ENCODE peak calls at places on chromosomes 13 and 19, in eight cellular contexts. One of them, this sample, is unnamed.

GRCh38 chr19:48630289-48631036 is 6.7 kb downstream of the DBP start:
- DNase-seq in fibroblast of pulmonary artery: peak
- DNase-seq in progenitor cell of endocrine pancreas: no peak
- DNase-seq in CD4-positive, alpha-beta T cell: no peak
- DNase-seq in spleen: peak
- DNase-seq in uterus: peak
- DNase-seq in astrocyte: no peak
- DNase-seq in A549: no peak
- DNase-seq in this sample: no peak

GRCh38 chr19:57302020-57302465 is 18.2 kb upstream of the ZNF543 start:
- DNase-seq in progenitor cell of endocrine pancreas: no peak
- DNase-seq in uterus: no peak
- DNase-seq in A549: no peak
- DNase-seq in CD4-positive, alpha-beta T cell: no peak
- DNase-seq in spleen: no peak
- DNase-seq in fibroblast of pulmonary artery: peak
- DNase-seq in astrocyte: peak
- DNase-seq in this sample: no peak

GRCh38 chr19:38250821-38251563 is 5.2 kb downstream of the PPP1R14A start:
- DNase-seq in A549: no peak
- DNase-seq in spleen: peak
- DNase-seq in uterus: peak
- DNase-seq in astrocyte: no peak
- DNase-seq in progenitor cell of endocrine pancreas: peak
- DNase-seq in fibroblast of pulmonary artery: peak
- DNase-seq in CD4-positive, alpha-beta T cell: no peak
- DNase-seq in this sample: no peak

GRCh38 chr19:45876411-45877197 is 9.3 kb downstream of the IRF2BP1 start:
- DNase-seq in uterus: no peak
- DNase-seq in spleen: no peak
- DNase-seq in progenitor cell of endocrine pancreas: peak
- DNase-seq in fibroblast of pulmonary artery: peak
- DNase-seq in A549: no peak
- DNase-seq in CD4-positive, alpha-beta T cell: no peak
- DNase-seq in astrocyte: peak
- DNase-seq in this sample: no peak

GRCh38 chr19:8363803-8364771 is at the start of gene ANGPTL4:
- DNase-seq in astrocyte: peak
- DNase-seq in A549: peak
- DNase-seq in CD4-positive, alpha-beta T cell: peak
- DNase-seq in uterus: peak
- DNase-seq in fibroblast of pulmonary artery: peak
- DNase-seq in spleen: peak
- DNase-seq in progenitor cell of endocrine pancreas: peak
- DNase-seq in this sample: peak

GRCh38 chr19:56671613-56671994 is at the start of gene ZNF835:
- DNase-seq in A549: no peak
- DNase-seq in progenitor cell of endocrine pancreas: no peak
- DNase-seq in astrocyte: no peak
- DNase-seq in spleen: peak
- DNase-seq in fibroblast of pulmonary artery: peak
- DNase-seq in CD4-positive, alpha-beta T cell: peak
- DNase-seq in uterus: peak
- DNase-seq in this sample: no peak

GRCh38 chr19:45522010-45522941 is 15.0 kb downstream of the VASP start:
- DNase-seq in progenitor cell of endocrine pancreas: no peak
- DNase-seq in spleen: no peak
- DNase-seq in CD4-positive, alpha-beta T cell: no peak
- DNase-seq in fibroblast of pulmonary artery: no peak
- DNase-seq in astrocyte: no peak
- DNase-seq in uterus: no peak
- DNase-seq in A549: no peak
- DNase-seq in this sample: no peak

GRCh38 chr13:113671066-113672001 is 4.3 kb downstream of the GRK1 start:
- DNase-seq in uterus: peak
- DNase-seq in spleen: peak
- DNase-seq in progenitor cell of endocrine pancreas: no peak
- DNase-seq in fibroblast of pulmonary artery: no peak
- DNase-seq in A549: no peak
- DNase-seq in CD4-positive, alpha-beta T cell: no peak
- DNase-seq in astrocyte: no peak
- DNase-seq in this sample: no peak

GRCh38 chr19:48554385-48555091 is 2.6 kb downstream of the SULT2B1 start:
- DNase-seq in fibroblast of pulmonary artery: no peak
- DNase-seq in astrocyte: no peak
- DNase-seq in CD4-positive, alpha-beta T cell: no peak
- DNase-seq in spleen: no peak
- DNase-seq in uterus: no peak
- DNase-seq in A549: peak
- DNase-seq in progenitor cell of endocrine pancreas: peak
- DNase-seq in this sample: no peak

GRCh38 chr19:7968796-7969559 is 25.5 kb upstream of the TIMM44 start:
- DNase-seq in fibroblast of pulmonary artery: no peak
- DNase-seq in spleen: no peak
- DNase-seq in A549: no peak
- DNase-seq in uterus: no peak
- DNase-seq in CD4-positive, alpha-beta T cell: no peak
- DNase-seq in astrocyte: no peak
- DNase-seq in progenitor cell of endocrine pancreas: no peak
- DNase-seq in this sample: no peak

GRCh38 chr13:102212729-102213128 is 189.1 kb downstream of the FGF14 start:
- DNase-seq in spleen: no peak
- DNase-seq in CD4-positive, alpha-beta T cell: no peak
- DNase-seq in uterus: no peak
- DNase-seq in astrocyte: no peak
- DNase-seq in A549: no peak
- DNase-seq in fibroblast of pulmonary artery: no peak
- DNase-seq in progenitor cell of endocrine pancreas: no peak
- DNase-seq in this sample: no peak

GRCh38 chr13:33751151-33751550 is 66.8 kb upstream of the RFC3 start:
- DNase-seq in progenitor cell of endocrine pancreas: no peak
- DNase-seq in uterus: no peak
- DNase-seq in astrocyte: peak
- DNase-seq in A549: no peak
- DNase-seq in spleen: no peak
- DNase-seq in fibroblast of pulmonary artery: peak
- DNase-seq in CD4-positive, alpha-beta T cell: no peak
- DNase-seq in this sample: no peak

GRCh38 chr13:90302113-90302512 is 1045.4 kb upstream of the MIR17HG start:
- DNase-seq in progenitor cell of endocrine pancreas: no peak
- DNase-seq in spleen: no peak
- DNase-seq in A549: no peak
- DNase-seq in CD4-positive, alpha-beta T cell: no peak
- DNase-seq in fibroblast of pulmonary artery: peak
- DNase-seq in uterus: no peak
- DNase-seq in astrocyte: peak
- DNase-seq in this sample: no peak

GRCh38 chr13:70390064-70390463 is 281.8 kb upstream of the KLHL1 start:
- DNase-seq in progenitor cell of endocrine pancreas: no peak
- DNase-seq in A549: no peak
- DNase-seq in CD4-positive, alpha-beta T cell: no peak
- DNase-seq in uterus: no peak
- DNase-seq in spleen: no peak
- DNase-seq in fibroblast of pulmonary artery: no peak
- DNase-seq in astrocyte: no peak
- DNase-seq in this sample: no peak

GRCh38 chr13:59750860-59751259 is 412.9 kb downstream of the DIAPH3 start:
- DNase-seq in uterus: no peak
- DNase-seq in astrocyte: peak
- DNase-seq in A549: no peak
- DNase-seq in progenitor cell of endocrine pancreas: peak
- DNase-seq in CD4-positive, alpha-beta T cell: no peak
- DNase-seq in spleen: no peak
- DNase-seq in fibroblast of pulmonary artery: peak
- DNase-seq in this sample: peak

GRCh38 chr13:80386001-80386400 is 45.1 kb upstream of the SPRY2 start:
- DNase-seq in astrocyte: no peak
- DNase-seq in CD4-positive, alpha-beta T cell: no peak
- DNase-seq in fibroblast of pulmonary artery: no peak
- DNase-seq in A549: no peak
- DNase-seq in uterus: no peak
- DNase-seq in progenitor cell of endocrine pancreas: no peak
- DNase-seq in spleen: no peak
- DNase-seq in this sample: no peak

GRCh38 chr13:112545866-112546265 is 42.1 kb downstream of the TUBGCP3 start:
- DNase-seq in progenitor cell of endocrine pancreas: no peak
- DNase-seq in fibroblast of pulmonary artery: peak
- DNase-seq in spleen: no peak
- DNase-seq in uterus: no peak
- DNase-seq in CD4-positive, alpha-beta T cell: no peak
- DNase-seq in A549: no peak
- DNase-seq in astrocyte: peak
- DNase-seq in this sample: no peak

GRCh38 chr19:20968092-20968491 is 45.0 kb downstream of the ZNF85 start:
- DNase-seq in CD4-positive, alpha-beta T cell: no peak
- DNase-seq in spleen: no peak
- DNase-seq in fibroblast of pulmonary artery: no peak
- DNase-seq in progenitor cell of endocrine pancreas: no peak
- DNase-seq in astrocyte: no peak
- DNase-seq in uterus: no peak
- DNase-seq in A549: no peak
- DNase-seq in this sample: no peak

GRCh38 chr13:43551897-43552456 is 234.8 kb downstream of the ENOX1 start:
- DNase-seq in progenitor cell of endocrine pancreas: no peak
- DNase-seq in astrocyte: no peak
- DNase-seq in A549: no peak
- DNase-seq in CD4-positive, alpha-beta T cell: no peak
- DNase-seq in spleen: no peak
- DNase-seq in fibroblast of pulmonary artery: no peak
- DNase-seq in uterus: no peak
- DNase-seq in this sample: no peak

GRCh38 chr13:20057963-20058362 is 99.4 kb downstream of the ZMYM2 start:
- DNase-seq in fibroblast of pulmonary artery: no peak
- DNase-seq in astrocyte: no peak
- DNase-seq in progenitor cell of endocrine pancreas: no peak
- DNase-seq in spleen: no peak
- DNase-seq in uterus: no peak
- DNase-seq in A549: no peak
- DNase-seq in CD4-positive, alpha-beta T cell: no peak
- DNase-seq in this sample: no peak
- TF ChIP-seq CTCF in fibroblast of pulmonary artery: peak
- TF ChIP-seq CTCF in astrocyte: no peak
- TF ChIP-seq CTCF in progenitor cell of endocrine pancreas: no peak
- TF ChIP-seq CTCF in spleen: no peak
- TF ChIP-seq CTCF in uterus: no peak
- TF ChIP-seq CTCF in A549: no peak
- TF ChIP-seq CTCF in CD4-positive, alpha-beta T cell: no peak
- TF ChIP-seq CTCF in this sample: peak

GRCh38 chr19:35734889-35735288 is 7.4 kb downstream of the IGFLR1 start:
- DNase-seq in CD4-positive, alpha-beta T cell: no peak
- DNase-seq in spleen: no peak
- DNase-seq in A549: no peak
- DNase-seq in astrocyte: no peak
- DNase-seq in progenitor cell of endocrine pancreas: no peak
- DNase-seq in uterus: no peak
- DNase-seq in fibroblast of pulmonary artery: no peak
- DNase-seq in this sample: no peak

GRCh38 chr19:35738021-35738886 is 4.0 kb downstream of the IGFLR1 start:
- DNase-seq in spleen: no peak
- DNase-seq in progenitor cell of endocrine pancreas: no peak
- DNase-seq in astrocyte: no peak
- DNase-seq in uterus: no peak
- DNase-seq in CD4-positive, alpha-beta T cell: no peak
- DNase-seq in fibroblast of pulmonary artery: no peak
- DNase-seq in A549: no peak
- DNase-seq in this sample: no peak

GRCh38 chr19:35738887-35739229 is 3.4 kb downstream of the IGFLR1 start:
- DNase-seq in fibroblast of pulmonary artery: no peak
- DNase-seq in astrocyte: no peak
- DNase-seq in CD4-positive, alpha-beta T cell: no peak
- DNase-seq in uterus: no peak
- DNase-seq in progenitor cell of endocrine pancreas: no peak
- DNase-seq in spleen: no peak
- DNase-seq in A549: no peak
- DNase-seq in this sample: no peak

GRCh38 chr19:35739275-35740107 is 2.8 kb downstream of the IGFLR1 start:
- DNase-seq in astrocyte: no peak
- DNase-seq in A549: no peak
- DNase-seq in uterus: no peak
- DNase-seq in progenitor cell of endocrine pancreas: no peak
- DNase-seq in spleen: peak
- DNase-seq in CD4-positive, alpha-beta T cell: no peak
- DNase-seq in fibroblast of pulmonary artery: no peak
- DNase-seq in this sample: no peak

GRCh38 chr19:35736913-35737886 is 5.1 kb downstream of the IGFLR1 start:
- DNase-seq in spleen: no peak
- DNase-seq in uterus: no peak
- DNase-seq in fibroblast of pulmonary artery: no peak
- DNase-seq in A549: peak
- DNase-seq in CD4-positive, alpha-beta T cell: no peak
- DNase-seq in progenitor cell of endocrine pancreas: no peak
- DNase-seq in astrocyte: no peak
- DNase-seq in this sample: no peak
- TF ChIP-seq CTCF in spleen: no peak
- TF ChIP-seq CTCF in uterus: no peak
- TF ChIP-seq CTCF in fibroblast of pulmonary artery: no peak
- TF ChIP-seq CTCF in A549: no peak
- TF ChIP-seq CTCF in CD4-positive, alpha-beta T cell: no peak
- TF ChIP-seq CTCF in progenitor cell of endocrine pancreas: peak
- TF ChIP-seq CTCF in astrocyte: no peak
- TF ChIP-seq CTCF in this sample: peak

DNA sequence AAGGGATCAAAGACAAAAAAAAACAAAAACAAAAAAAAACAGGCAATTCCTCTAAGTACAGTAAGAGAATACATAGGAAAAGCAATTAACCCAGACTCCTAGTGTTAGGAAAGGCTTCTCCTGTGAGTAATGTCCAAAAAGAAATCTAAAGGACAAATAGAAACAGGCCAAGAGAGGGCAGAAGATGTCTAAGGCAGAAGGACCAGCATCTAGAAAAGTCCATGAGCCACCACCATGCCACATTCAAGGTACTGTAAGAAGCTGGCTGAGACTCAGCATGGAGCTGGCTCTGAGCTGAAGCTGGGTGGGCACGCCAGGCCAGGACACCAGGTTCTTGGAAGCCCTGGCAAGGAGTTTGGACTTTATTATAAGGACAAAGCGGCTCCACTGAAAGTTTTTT is 118.1 kb upstream of the FRY start:
- DNase-seq in uterus: no peak
- DNase-seq in astrocyte: no peak
- DNase-seq in A549: no peak
- DNase-seq in spleen: no peak
- DNase-seq in CD4-positive, alpha-beta T cell: no peak
- DNase-seq in fibroblast of pulmonary artery: no peak
- DNase-seq in progenitor cell of endocrine pancreas: no peak
- DNase-seq in this sample: no peak
- TF ChIP-seq CTCF in uterus: no peak
- TF ChIP-seq CTCF in astrocyte: no peak
- TF ChIP-seq CTCF in A549: no peak
- TF ChIP-seq CTCF in spleen: no peak
- TF ChIP-seq CTCF in CD4-positive, alpha-beta T cell: no peak
- TF ChIP-seq CTCF in fibroblast of pulmonary artery: no peak
- TF ChIP-seq CTCF in progenitor cell of endocrine pancreas: no peak
- TF ChIP-seq CTCF in this sample: no peak

DNA sequence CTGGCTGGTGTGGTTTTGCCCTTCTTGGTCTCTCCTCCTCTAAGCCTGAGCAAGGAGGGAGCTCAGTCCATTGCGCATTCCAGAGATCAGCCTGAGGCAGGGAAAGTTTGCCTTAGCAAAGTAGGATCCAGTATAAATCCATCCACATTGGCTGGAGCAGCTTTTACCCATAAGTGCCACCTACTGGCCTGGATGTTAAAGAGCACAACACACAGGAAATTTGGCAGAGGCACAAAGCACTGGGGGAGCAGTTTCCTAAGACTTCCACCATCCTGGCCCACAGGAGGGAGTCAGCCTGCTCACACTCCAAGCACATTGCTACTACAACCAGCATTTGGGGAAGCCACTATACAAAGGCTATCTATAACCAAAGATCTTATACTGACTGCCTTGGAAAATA is 1124.2 kb downstream of the SLITRK1 start:
- DNase-seq in A549: no peak
- DNase-seq in spleen: no peak
- DNase-seq in uterus: no peak
- DNase-seq in astrocyte: no peak
- DNase-seq in progenitor cell of endocrine pancreas: no peak
- DNase-seq in CD4-positive, alpha-beta T cell: no peak
- DNase-seq in fibroblast of pulmonary artery: peak
- DNase-seq in this sample: no peak
- TF ChIP-seq CTCF in A549: no peak
- TF ChIP-seq CTCF in spleen: no peak
- TF ChIP-seq CTCF in uterus: no peak
- TF ChIP-seq CTCF in astrocyte: peak
- TF ChIP-seq CTCF in progenitor cell of endocrine pancreas: peak
- TF ChIP-seq CTCF in CD4-positive, alpha-beta T cell: no peak
- TF ChIP-seq CTCF in fibroblast of pulmonary artery: peak
- TF ChIP-seq CTCF in this sample: peak

This sample was measured in neural crest cell.